ENCODE peak calls at places on chromosomes 5 and 9, in eight cellular contexts. One of them, this sample, is unnamed.

GRCh38 chr5:157574456-157575095 is 999 bp downstream of the ADAM19 start:
- DNase-seq in brain microvascular endothelial cell: no peak
- DNase-seq in WTC11: peak
- DNase-seq in heart left ventricle: peak
- DNase-seq in Calu3: no peak
- DNase-seq in AG10803: no peak
- DNase-seq in Peyer's patch: no peak
- DNase-seq in ovary: peak
- DNase-seq in this sample: peak

GRCh38 chr9:114854736-114855355 is 49.0 kb upstream of the TNFSF15 start:
- DNase-seq in brain microvascular endothelial cell: no peak
- DNase-seq in WTC11: no peak
- DNase-seq in heart left ventricle: no peak
- DNase-seq in Calu3: no peak
- DNase-seq in AG10803: no peak
- DNase-seq in Peyer's patch: no peak
- DNase-seq in ovary: no peak
- DNase-seq in this sample: no peak

GRCh38 chr5:175104682-175105081 is 339.3 kb downstream of the DRD1 start:
- DNase-seq in brain microvascular endothelial cell: no peak
- DNase-seq in WTC11: no peak
- DNase-seq in heart left ventricle: no peak
- DNase-seq in Calu3: no peak
- DNase-seq in AG10803: no peak
- DNase-seq in Peyer's patch: no peak
- DNase-seq in ovary: no peak
- DNase-seq in this sample: no peak

GRCh38 chr5:127031863-127032232 is 1.5 kb upstream of the MARCHF3 start:
- DNase-seq in brain microvascular endothelial cell: no peak
- DNase-seq in WTC11: no peak
- DNase-seq in heart left ventricle: no peak
- DNase-seq in Calu3: no peak
- DNase-seq in AG10803: peak
- DNase-seq in Peyer's patch: no peak
- DNase-seq in ovary: no peak
- DNase-seq in this sample: no peak

GRCh38 chr9:126637002-126637849 is 23.5 kb downstream of the LMX1B start:
- DNase-seq in brain microvascular endothelial cell: no peak
- DNase-seq in WTC11: no peak
- DNase-seq in heart left ventricle: no peak
- DNase-seq in Calu3: no peak
- DNase-seq in AG10803: no peak
- DNase-seq in Peyer's patch: no peak
- DNase-seq in ovary: no peak
- DNase-seq in this sample: no peak

GRCh38 chr5:8730194-8730593 is 815.7 kb downstream of the SEMA5A start:
- DNase-seq in brain microvascular endothelial cell: peak
- DNase-seq in WTC11: no peak
- DNase-seq in heart left ventricle: no peak
- DNase-seq in Calu3: no peak
- DNase-seq in AG10803: peak
- DNase-seq in Peyer's patch: no peak
- DNase-seq in ovary: no peak
- DNase-seq in this sample: no peak

GRCh38 chr5:173984218-173984617 is 4.8 kb upstream of the C5orf47 start:
- DNase-seq in brain microvascular endothelial cell: no peak
- DNase-seq in WTC11: no peak
- DNase-seq in heart left ventricle: no peak
- DNase-seq in Calu3: peak
- DNase-seq in AG10803: no peak
- DNase-seq in Peyer's patch: no peak
- DNase-seq in ovary: no peak
- DNase-seq in this sample: no peak

GRCh38 chr5:155753943-155754581 is 572.9 kb upstream of the SGCD start:
- DNase-seq in brain microvascular endothelial cell: no peak
- DNase-seq in WTC11: no peak
- DNase-seq in heart left ventricle: no peak
- DNase-seq in Calu3: no peak
- DNase-seq in AG10803: no peak
- DNase-seq in Peyer's patch: no peak
- DNase-seq in ovary: no peak
- DNase-seq in this sample: no peak

GRCh38 chr9:121814594-121814993 is 163.2 kb downstream of the DAB2IP start:
- DNase-seq in brain microvascular endothelial cell: no peak
- DNase-seq in WTC11: no peak
- DNase-seq in heart left ventricle: no peak
- DNase-seq in Calu3: no peak
- DNase-seq in AG10803: no peak
- DNase-seq in Peyer's patch: no peak
- DNase-seq in ovary: no peak
- DNase-seq in this sample: no peak

GRCh38 chr5:83096660-83097334 is 19.4 kb downstream of the XRCC4 start:
- DNase-seq in brain microvascular endothelial cell: peak
- DNase-seq in WTC11: no peak
- DNase-seq in heart left ventricle: no peak
- DNase-seq in Calu3: no peak
- DNase-seq in AG10803: peak
- DNase-seq in Peyer's patch: no peak
- DNase-seq in ovary: no peak
- DNase-seq in this sample: no peak

GRCh38 chr5:149615976-149616375 is 34.7 kb downstream of the ARHGEF37 start:
- DNase-seq in brain microvascular endothelial cell: no peak
- DNase-seq in WTC11: no peak
- DNase-seq in heart left ventricle: no peak
- DNase-seq in Calu3: no peak
- DNase-seq in AG10803: no peak
- DNase-seq in Peyer's patch: no peak
- DNase-seq in ovary: no peak
- DNase-seq in this sample: no peak

GRCh38 chr5:149617760-149618306 is 36.5 kb downstream of the ARHGEF37 start:
- DNase-seq in brain microvascular endothelial cell: no peak
- DNase-seq in WTC11: no peak
- DNase-seq in heart left ventricle: no peak
- DNase-seq in Calu3: no peak
- DNase-seq in AG10803: no peak
- DNase-seq in Peyer's patch: peak
- DNase-seq in ovary: no peak
- DNase-seq in this sample: no peak

GRCh38 chr5:149616727-149617284 is 35.5 kb downstream of the ARHGEF37 start:
- DNase-seq in brain microvascular endothelial cell: no peak
- DNase-seq in WTC11: no peak
- DNase-seq in heart left ventricle: no peak
- DNase-seq in Calu3: no peak
- DNase-seq in AG10803: no peak
- DNase-seq in Peyer's patch: no peak
- DNase-seq in ovary: no peak
- DNase-seq in this sample: no peak

GRCh38 chr5:149621415-149622098 is 40.3 kb downstream of the ARHGEF37 start:
- DNase-seq in brain microvascular endothelial cell: no peak
- DNase-seq in WTC11: no peak
- DNase-seq in heart left ventricle: no peak
- DNase-seq in Calu3: no peak
- DNase-seq in AG10803: no peak
- DNase-seq in Peyer's patch: no peak
- DNase-seq in ovary: no peak
- DNase-seq in this sample: no peak

DNA sequence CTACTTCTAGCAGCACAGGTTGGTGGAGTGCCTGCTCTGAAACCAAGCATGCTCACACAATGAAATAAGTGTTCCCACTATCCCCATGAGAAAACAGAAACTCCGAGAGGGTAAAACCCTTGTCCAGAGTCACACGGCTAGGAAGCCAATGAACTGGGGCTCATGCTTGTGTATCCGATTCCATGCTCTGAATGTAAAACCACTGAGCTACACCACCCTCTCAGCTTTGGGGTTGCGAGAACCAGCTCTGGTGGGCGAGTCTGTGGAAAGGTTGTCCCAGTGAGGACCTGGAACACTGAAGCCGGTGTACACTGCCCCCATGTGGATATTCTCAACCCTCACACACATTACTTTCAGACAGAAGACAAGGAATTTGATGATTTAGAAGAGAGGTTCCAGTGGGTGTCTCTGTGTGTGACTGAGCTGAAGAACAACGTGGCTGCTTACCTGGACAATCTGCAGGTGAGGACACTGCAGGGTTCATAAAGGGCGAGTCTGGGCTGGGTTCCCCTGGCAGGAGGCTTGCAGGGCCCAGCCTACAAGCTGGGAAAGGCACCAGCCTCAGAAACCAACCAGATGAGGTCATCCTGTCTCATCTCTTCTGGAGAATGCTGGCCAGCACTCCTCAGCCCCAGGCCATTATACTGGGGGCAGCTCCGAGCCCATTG is 37.4 kb downstream of the ARHGEF37 start:
- DNase-seq in brain microvascular endothelial cell: peak
- DNase-seq in WTC11: peak
- DNase-seq in heart left ventricle: peak
- DNase-seq in Calu3: peak
- DNase-seq in AG10803: peak
- DNase-seq in Peyer's patch: peak
- DNase-seq in ovary: no peak
- DNase-seq in this sample: no peak
- TF ChIP-seq CTCF in brain microvascular endothelial cell: peak
- TF ChIP-seq CTCF in WTC11: peak
- TF ChIP-seq CTCF in heart left ventricle: peak
- TF ChIP-seq CTCF in Calu3: peak
- TF ChIP-seq CTCF in AG10803: peak
- TF ChIP-seq CTCF in Peyer's patch: peak
- TF ChIP-seq CTCF in ovary: no peak
- TF ChIP-seq CTCF in this sample: peak

GRCh38 chr5:180806351-180807011 is 3.9 kb upstream of the MGAT1 start:
- DNase-seq in brain microvascular endothelial cell: no peak
- DNase-seq in WTC11: no peak
- DNase-seq in heart left ventricle: peak
- DNase-seq in Calu3: no peak
- DNase-seq in AG10803: no peak
- DNase-seq in Peyer's patch: no peak
- DNase-seq in ovary: no peak
- DNase-seq in this sample: no peak

GRCh38 chr5:180801596-180802324 is 846 bp downstream of the MGAT1 start:
- DNase-seq in brain microvascular endothelial cell: no peak
- DNase-seq in WTC11: no peak
- DNase-seq in heart left ventricle: no peak
- DNase-seq in Calu3: no peak
- DNase-seq in AG10803: no peak
- DNase-seq in Peyer's patch: peak
- DNase-seq in ovary: no peak
- DNase-seq in this sample: no peak

GRCh38 chr5:180802325-180803180 is at the start of gene MGAT1:
- DNase-seq in brain microvascular endothelial cell: peak
- DNase-seq in WTC11: peak
- DNase-seq in heart left ventricle: peak
- DNase-seq in Calu3: peak
- DNase-seq in AG10803: peak
- DNase-seq in Peyer's patch: peak
- DNase-seq in ovary: peak
- DNase-seq in this sample: peak

GRCh38 chr5:180804129-180804601 is 1.6 kb upstream of the MGAT1 start:
- DNase-seq in brain microvascular endothelial cell: no peak
- DNase-seq in WTC11: no peak
- DNase-seq in heart left ventricle: no peak
- DNase-seq in Calu3: no peak
- DNase-seq in AG10803: no peak
- DNase-seq in Peyer's patch: peak
- DNase-seq in ovary: no peak
- DNase-seq in this sample: no peak

GRCh38 chr5:180803181-180804128 is 849 bp upstream of the MGAT1 start:
- DNase-seq in brain microvascular endothelial cell: no peak
- DNase-seq in WTC11: peak
- DNase-seq in heart left ventricle: peak
- DNase-seq in Calu3: no peak
- DNase-seq in AG10803: peak
- DNase-seq in Peyer's patch: peak
- DNase-seq in ovary: peak
- DNase-seq in this sample: no peak
- TF ChIP-seq CTCF in brain microvascular endothelial cell: peak
- TF ChIP-seq CTCF in WTC11: no peak
- TF ChIP-seq CTCF in heart left ventricle: no peak
- TF ChIP-seq CTCF in Calu3: no peak
- TF ChIP-seq CTCF in AG10803: peak
- TF ChIP-seq CTCF in Peyer's patch: no peak
- TF ChIP-seq CTCF in ovary: peak
- TF ChIP-seq CTCF in this sample: no peak

DNA sequence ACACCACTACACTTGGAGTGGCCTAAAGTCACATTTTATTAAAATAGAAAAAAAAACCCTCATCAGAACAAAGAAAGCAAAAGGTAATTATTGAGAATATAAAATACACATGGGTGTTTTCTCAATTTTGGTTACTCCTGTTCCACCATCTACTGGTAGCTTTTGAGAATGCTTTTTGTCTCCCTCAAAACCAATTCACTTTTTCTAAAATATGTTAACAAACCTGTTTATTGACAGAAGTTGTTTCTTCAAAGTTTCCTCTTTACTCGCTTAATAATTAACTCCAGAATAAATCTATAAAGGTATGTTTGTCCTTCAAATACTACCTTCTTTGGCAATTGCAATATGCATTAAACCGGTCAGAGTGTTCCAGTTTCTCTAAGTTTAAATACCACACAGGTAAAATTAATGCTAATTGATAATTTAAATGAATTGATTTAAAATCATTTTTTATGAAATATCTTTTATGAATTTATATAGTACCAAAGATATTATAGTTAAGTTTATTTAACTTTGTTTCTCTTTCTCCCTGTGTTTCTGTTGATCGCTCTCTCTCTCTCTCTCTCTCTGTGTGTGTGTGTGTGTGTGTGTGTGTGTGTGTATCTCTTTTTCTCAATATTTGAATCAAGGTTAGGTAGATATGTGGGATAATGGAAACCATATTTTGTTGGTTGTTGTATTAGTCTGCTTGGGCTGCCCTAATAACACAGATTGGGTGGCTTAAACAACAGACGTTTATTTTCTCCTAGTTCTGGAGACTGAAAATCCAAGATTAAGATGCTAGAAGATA is 487.4 kb downstream of the PRDM9 start:
- DNase-seq in brain microvascular endothelial cell: no peak
- DNase-seq in WTC11: no peak
- DNase-seq in heart left ventricle: no peak
- DNase-seq in Calu3: no peak
- DNase-seq in AG10803: no peak
- DNase-seq in Peyer's patch: no peak
- DNase-seq in ovary: no peak
- DNase-seq in this sample: no peak
- TF ChIP-seq CTCF in brain microvascular endothelial cell: no peak
- TF ChIP-seq CTCF in WTC11: no peak
- TF ChIP-seq CTCF in heart left ventricle: no peak
- TF ChIP-seq CTCF in Calu3: no peak
- TF ChIP-seq CTCF in AG10803: no peak
- TF ChIP-seq CTCF in Peyer's patch: no peak
- TF ChIP-seq CTCF in ovary: no peak
- TF ChIP-seq CTCF in this sample: peak

DNA sequence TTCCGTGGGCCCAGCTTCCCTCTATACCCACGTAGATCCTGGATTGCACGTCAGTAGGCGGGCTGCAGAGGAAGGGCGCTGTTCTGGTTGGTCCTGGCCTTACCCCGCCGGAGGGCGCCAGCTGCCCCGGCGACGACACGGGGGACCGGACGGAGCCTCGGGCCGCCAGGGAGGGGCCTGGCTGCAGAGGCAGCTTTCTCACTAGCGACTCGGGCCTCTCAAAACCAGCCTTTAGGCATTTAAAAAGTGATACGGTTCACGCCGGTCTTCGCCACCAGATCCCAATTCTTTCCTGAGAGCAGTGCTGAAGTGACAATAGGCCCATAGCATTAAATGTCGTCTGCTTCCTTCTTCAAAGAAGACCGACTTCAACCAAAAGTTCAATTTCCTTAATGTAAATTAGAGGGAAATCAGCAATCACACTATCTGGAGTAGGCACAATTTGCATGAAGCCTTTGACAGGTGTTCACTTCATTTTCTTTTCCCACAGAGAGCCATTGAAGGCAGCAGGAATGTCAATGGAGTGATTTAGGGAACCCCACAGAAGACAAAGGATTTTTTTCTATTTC is 17.6 kb upstream of the UBE2D2 start:
- DNase-seq in brain microvascular endothelial cell: peak
- DNase-seq in WTC11: peak
- DNase-seq in heart left ventricle: peak
- DNase-seq in Calu3: no peak
- DNase-seq in AG10803: peak
- DNase-seq in Peyer's patch: peak
- DNase-seq in ovary: no peak
- DNase-seq in this sample: peak
- TF ChIP-seq CTCF in brain microvascular endothelial cell: peak
- TF ChIP-seq CTCF in WTC11: no peak
- TF ChIP-seq CTCF in heart left ventricle: no peak
- TF ChIP-seq CTCF in Calu3: no peak
- TF ChIP-seq CTCF in AG10803: no peak
- TF ChIP-seq CTCF in Peyer's patch: peak
- TF ChIP-seq CTCF in ovary: no peak
- TF ChIP-seq CTCF in this sample: peak

This sample was measured in progenitor cell of endocrine pancreas.